ENCODE peak calls at places on chromosomes 2 and 18, in five cellular contexts. One of them, this sample, is unnamed.

GRCh38 chr2:64157792-64158191 is 13.6 kb upstream of the PELI1 start:
- DNase-seq in H1: no peak
- DNase-seq in K562: no peak
- DNase-seq in WTC11: no peak
- DNase-seq in HCT116: no peak
- DNase-seq in this sample: no peak

GRCh38 chr2:655626-656025 is 21.6 kb downstream of the TMEM18 start:
- DNase-seq in H1: peak
- DNase-seq in K562: no peak
- DNase-seq in WTC11: no peak
- DNase-seq in HCT116: no peak
- DNase-seq in this sample: no peak

GRCh38 chr2:61439241-61440002 is 31.5 kb downstream of the USP34 start:
- DNase-seq in H1: no peak
- DNase-seq in K562: no peak
- DNase-seq in WTC11: no peak
- DNase-seq in HCT116: no peak
- DNase-seq in this sample: no peak

GRCh38 chr18:61169386-61169785 is 163.8 kb upstream of the CDH20 start:
- DNase-seq in H1: no peak
- DNase-seq in K562: no peak
- DNase-seq in WTC11: no peak
- DNase-seq in HCT116: no peak
- DNase-seq in this sample: no peak

GRCh38 chr2:171411214-171411613 is 22.6 kb downstream of the METTL8 start:
- DNase-seq in H1: no peak
- DNase-seq in K562: no peak
- DNase-seq in WTC11: no peak
- DNase-seq in HCT116: no peak
- DNase-seq in this sample: no peak

GRCh38 chr18:23057096-23057495 is 78.2 kb upstream of the CABLES1 start:
- DNase-seq in H1: no peak
- DNase-seq in K562: no peak
- DNase-seq in WTC11: no peak
- DNase-seq in HCT116: no peak
- DNase-seq in this sample: no peak

GRCh38 chr2:96145028-96145939 is at the start of gene DUSP2:
- DNase-seq in H1: peak
- DNase-seq in K562: no peak
- DNase-seq in WTC11: peak
- DNase-seq in HCT116: peak
- DNase-seq in this sample: no peak

GRCh38 chr2:180728928-180729559 is 251.4 kb upstream of the UBE2E3 start:
- DNase-seq in H1: no peak
- DNase-seq in K562: no peak
- DNase-seq in WTC11: no peak
- DNase-seq in HCT116: no peak
- DNase-seq in this sample: no peak

GRCh38 chr18:13502585-13502984 is 223.8 kb downstream of the FAM210A start:
- DNase-seq in H1: no peak
- DNase-seq in K562: no peak
- DNase-seq in WTC11: no peak
- DNase-seq in HCT116: no peak
- DNase-seq in this sample: no peak

GRCh38 chr2:204213588-204213987 is 277.0 kb downstream of the ICOS start:
- DNase-seq in H1: no peak
- DNase-seq in K562: no peak
- DNase-seq in WTC11: no peak
- DNase-seq in HCT116: no peak
- DNase-seq in this sample: no peak

GRCh38 chr2:226012116-226012515 is 612.6 kb downstream of the NYAP2 start:
- DNase-seq in H1: no peak
- DNase-seq in K562: no peak
- DNase-seq in WTC11: no peak
- DNase-seq in HCT116: no peak
- DNase-seq in this sample: no peak

GRCh38 chr2:67515538-67515937 is 118.4 kb downstream of the ETAA1 start:
- DNase-seq in H1: no peak
- DNase-seq in K562: no peak
- DNase-seq in WTC11: no peak
- DNase-seq in HCT116: no peak
- DNase-seq in this sample: no peak

GRCh38 chr2:151106805-151107490 is 154.7 kb downstream of the RBM43 start:
- DNase-seq in H1: no peak
- DNase-seq in K562: no peak
- DNase-seq in WTC11: no peak
- DNase-seq in HCT116: no peak
- DNase-seq in this sample: no peak

GRCh38 chr2:152352616-152353015 is 17.6 kb downstream of the FMNL2 start:
- DNase-seq in H1: no peak
- DNase-seq in K562: no peak
- DNase-seq in WTC11: no peak
- DNase-seq in HCT116: no peak
- DNase-seq in this sample: no peak

GRCh38 chr2:216235896-216236295 is 126.7 kb downstream of the XRCC5 start:
- DNase-seq in H1: no peak
- DNase-seq in K562: no peak
- DNase-seq in WTC11: no peak
- DNase-seq in HCT116: no peak
- DNase-seq in this sample: no peak
- TF ChIP-seq ATF3 in H1: no peak
- TF ChIP-seq ATF3 in K562: no peak
- TF ChIP-seq ATF3 in WTC11: no peak
- TF ChIP-seq ATF3 in HCT116: no peak
- TF ChIP-seq ATF3 in this sample: no peak

GRCh38 chr2:25168256-25169072 is at the start of gene POMC:
- DNase-seq in H1: peak
- DNase-seq in K562: no peak
- DNase-seq in WTC11: peak
- DNase-seq in HCT116: no peak
- DNase-seq in this sample: no peak
- TF ChIP-seq ATF3 in H1: no peak
- TF ChIP-seq ATF3 in K562: no peak
- TF ChIP-seq ATF3 in WTC11: no peak
- TF ChIP-seq ATF3 in HCT116: no peak
- TF ChIP-seq ATF3 in this sample: no peak

GRCh38 chr2:6353669-6354068 is 512.0 kb downstream of the CMPK2 start:
- DNase-seq in H1: no peak
- DNase-seq in K562: no peak
- DNase-seq in WTC11: no peak
- DNase-seq in HCT116: no peak
- DNase-seq in this sample: no peak
- TF ChIP-seq ATF3 in H1: no peak
- TF ChIP-seq ATF3 in K562: no peak
- TF ChIP-seq ATF3 in WTC11: no peak
- TF ChIP-seq ATF3 in HCT116: no peak
- TF ChIP-seq ATF3 in this sample: no peak

DNA sequence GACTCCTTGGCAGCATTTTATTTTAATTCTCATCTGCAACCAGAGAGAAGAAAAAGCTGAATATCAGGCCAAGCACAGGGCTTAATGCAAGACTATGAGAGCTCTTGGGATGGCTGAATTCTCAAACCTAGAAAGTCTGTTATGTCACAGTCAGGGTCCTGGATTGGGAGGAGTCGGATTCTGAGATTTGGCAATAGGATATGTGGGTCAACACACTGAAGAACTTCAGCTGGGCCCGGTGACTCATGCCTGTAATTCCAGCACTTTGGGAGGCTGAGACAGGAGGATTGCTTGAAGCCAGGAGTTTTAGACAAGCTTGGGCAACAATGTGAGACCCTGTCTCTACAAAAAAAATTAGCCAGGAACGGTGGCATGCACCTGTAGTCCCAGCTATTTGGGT is 102.4 kb downstream of the COL3A1 start:
- DNase-seq in H1: no peak
- DNase-seq in K562: no peak
- DNase-seq in WTC11: no peak
- DNase-seq in HCT116: no peak
- DNase-seq in this sample: no peak
- TF ChIP-seq ATF3 in H1: no peak
- TF ChIP-seq ATF3 in K562: no peak
- TF ChIP-seq ATF3 in WTC11: no peak
- TF ChIP-seq ATF3 in HCT116: no peak
- TF ChIP-seq ATF3 in this sample: no peak

GRCh38 chr18:74598350-74599001 is 806 bp downstream of the ZNF407 start:
- DNase-seq in H1: peak
- DNase-seq in K562: peak
- DNase-seq in WTC11: peak
- DNase-seq in HCT116: peak
- DNase-seq in this sample: peak
- TF ChIP-seq ATF3 in H1: no peak
- TF ChIP-seq ATF3 in K562: no peak
- TF ChIP-seq ATF3 in WTC11: peak
- TF ChIP-seq ATF3 in HCT116: no peak
- TF ChIP-seq ATF3 in this sample: no peak

GRCh38 chr2:86697539-86697938 is 22.6 kb upstream of the RMND5A start:
- DNase-seq in H1: no peak
- DNase-seq in K562: no peak
- DNase-seq in WTC11: no peak
- DNase-seq in HCT116: no peak
- DNase-seq in this sample: no peak
- TF ChIP-seq ATF3 in H1: no peak
- TF ChIP-seq ATF3 in K562: no peak
- TF ChIP-seq ATF3 in WTC11: no peak
- TF ChIP-seq ATF3 in HCT116: no peak
- TF ChIP-seq ATF3 in this sample: no peak

DNA sequence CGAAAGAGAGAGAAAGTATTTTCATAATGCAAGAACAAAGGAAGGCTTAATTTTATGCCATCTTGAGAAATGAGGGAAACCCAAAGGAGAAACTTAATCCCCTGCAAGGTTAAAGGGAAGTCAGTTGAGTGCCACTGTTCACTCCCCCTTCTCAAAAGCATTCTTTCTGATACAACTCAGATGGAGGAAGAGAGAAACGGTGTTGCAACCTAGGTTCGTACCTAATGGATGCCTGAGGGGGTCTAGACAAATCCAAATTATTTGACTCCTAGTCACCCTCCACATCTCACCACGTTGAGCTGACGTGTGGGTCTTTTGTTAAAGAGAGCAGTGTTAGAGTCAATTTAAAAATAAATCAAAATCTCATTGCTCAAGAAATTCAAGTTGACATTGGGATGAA is 52.6 kb upstream of the UNC80 start:
- DNase-seq in H1: no peak
- DNase-seq in K562: no peak
- DNase-seq in WTC11: no peak
- DNase-seq in HCT116: no peak
- DNase-seq in this sample: no peak
- TF ChIP-seq ATF3 in H1: no peak
- TF ChIP-seq ATF3 in K562: no peak
- TF ChIP-seq ATF3 in WTC11: no peak
- TF ChIP-seq ATF3 in HCT116: no peak
- TF ChIP-seq ATF3 in this sample: no peak

DNA sequence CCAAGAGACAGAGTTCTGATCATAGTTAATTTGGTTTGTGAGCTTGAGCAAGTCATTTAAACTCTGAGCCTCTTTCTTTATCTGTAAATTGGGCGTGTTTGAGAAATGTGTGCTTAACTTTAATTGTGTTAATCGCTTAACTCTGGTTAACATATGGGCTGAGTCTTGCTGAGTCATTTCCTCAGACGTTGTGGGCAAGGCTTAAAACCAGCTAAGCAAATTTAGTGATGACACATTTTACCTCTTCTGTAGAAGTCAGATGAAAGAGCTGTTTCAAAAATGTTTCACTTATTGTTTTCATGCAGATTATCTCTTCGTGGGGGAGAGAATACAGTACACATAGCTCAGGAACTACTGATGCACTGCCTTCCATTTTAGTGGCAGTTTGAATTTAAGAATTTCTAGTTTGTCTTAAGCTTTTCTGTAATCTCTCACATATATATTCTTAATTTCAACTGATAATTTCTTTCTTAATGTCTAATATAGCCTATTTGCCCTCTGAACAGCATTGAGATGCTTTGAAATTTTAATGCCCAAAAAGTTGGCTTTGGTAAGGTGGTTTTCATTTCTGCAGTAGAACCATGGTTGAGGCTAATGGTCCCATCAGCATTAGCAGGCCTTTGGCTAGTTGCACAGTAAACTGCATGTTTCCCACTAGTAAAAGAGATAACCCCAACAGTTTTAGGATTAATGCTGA is 34.9 kb downstream of the RAB10 start:
- DNase-seq in H1: no peak
- DNase-seq in K562: peak
- DNase-seq in WTC11: no peak
- DNase-seq in HCT116: peak
- DNase-seq in this sample: peak
- TF ChIP-seq ATF3 in H1: no peak
- TF ChIP-seq ATF3 in K562: no peak
- TF ChIP-seq ATF3 in WTC11: no peak
- TF ChIP-seq ATF3 in HCT116: no peak
- TF ChIP-seq ATF3 in this sample: no peak

GRCh38 chr2:72146357-72147302 is 1.0 kb downstream of the CYP26B1 start:
- DNase-seq in H1: peak
- DNase-seq in K562: no peak
- DNase-seq in WTC11: peak
- DNase-seq in HCT116: no peak
- DNase-seq in this sample: no peak

GRCh38 chr2:72144412-72144745 is 3.3 kb downstream of the CYP26B1 start:
- DNase-seq in H1: no peak
- DNase-seq in K562: no peak
- DNase-seq in WTC11: no peak
- DNase-seq in HCT116: no peak
- DNase-seq in this sample: no peak

GRCh38 chr2:72145658-72146329 is 1.9 kb downstream of the CYP26B1 start:
- DNase-seq in H1: peak
- DNase-seq in K562: no peak
- DNase-seq in WTC11: no peak
- DNase-seq in HCT116: no peak
- DNase-seq in this sample: no peak

GRCh38 chr2:72143441-72144356 is 4.0 kb downstream of the CYP26B1 start:
- DNase-seq in H1: peak
- DNase-seq in K562: no peak
- DNase-seq in WTC11: no peak
- DNase-seq in HCT116: no peak
- DNase-seq in this sample: no peak

DNA sequence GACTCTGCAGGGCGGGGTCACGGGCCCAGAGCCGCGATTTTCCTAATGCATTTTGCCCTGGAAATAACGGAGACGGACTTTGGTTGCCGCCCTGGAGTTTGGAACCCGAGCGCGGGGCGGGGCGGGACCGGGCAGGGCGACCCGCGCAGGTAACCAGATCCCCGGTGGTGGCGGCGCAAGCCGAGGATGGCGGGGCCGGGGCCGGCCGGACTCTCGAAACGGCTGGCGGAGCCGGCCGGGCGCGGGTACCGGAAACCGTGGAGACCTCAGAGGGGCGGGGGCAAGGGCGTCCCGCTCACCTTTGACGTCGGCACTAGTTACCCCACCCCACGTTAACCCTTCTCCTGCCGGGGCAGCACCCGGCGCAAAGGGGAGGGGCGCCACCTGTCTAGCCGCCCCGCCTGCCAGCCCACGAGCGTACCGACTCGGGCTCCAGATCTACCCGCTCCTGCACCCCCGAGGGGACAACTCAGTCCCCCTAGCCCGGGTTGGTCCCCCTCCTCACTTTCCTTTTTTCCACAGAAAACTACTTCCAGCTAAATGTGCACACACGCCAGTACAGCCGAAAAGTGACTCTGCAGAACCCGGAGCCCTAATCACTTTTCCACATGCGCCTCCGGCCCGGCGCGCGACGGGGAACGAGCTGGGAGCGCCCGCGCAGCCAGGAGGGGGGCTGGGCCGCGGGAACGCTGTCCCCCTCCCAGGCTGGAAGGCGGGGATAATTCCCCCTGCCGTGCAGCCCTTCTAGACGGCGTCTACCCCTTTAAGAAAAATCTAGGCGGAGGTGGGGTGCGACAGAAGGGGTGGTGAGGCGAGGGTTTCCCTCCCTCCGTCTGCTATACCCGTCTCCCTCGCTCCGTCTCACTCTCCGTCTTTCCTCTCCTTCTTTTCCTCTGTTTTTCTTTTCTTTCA is 2.7 kb downstream of the CYP26B1 start:
- DNase-seq in H1: peak
- DNase-seq in K562: no peak
- DNase-seq in WTC11: peak
- DNase-seq in HCT116: peak
- DNase-seq in this sample: peak
- TF ChIP-seq ATF3 in H1: no peak
- TF ChIP-seq ATF3 in K562: no peak
- TF ChIP-seq ATF3 in WTC11: no peak
- TF ChIP-seq ATF3 in HCT116: no peak
- TF ChIP-seq ATF3 in this sample: no peak